ENCODE peak calls at places on chromosomes 7 and 10, in eight cellular contexts. One of them, this sample, is unnamed.

GRCh38 chr7:103521917-103522316 is 75.9 kb upstream of the SLC26A5 start:
- DNase-seq in SK-N-DZ: no peak
- DNase-seq in stimulated activated CD8-positive, alpha-beta memory T cell treated with anti-CD3 and anti-CD28 coated beads, Interleukin-12 subunit alpha, Interleukin-12 subunit beta, amount 100 ng/mL, for 1 hour: no peak
- DNase-seq in astrocyte of the cerebellum: no peak
- DNase-seq in adipocyte: no peak
- DNase-seq in HCT116: no peak
- DNase-seq in activated T-cell treated with anti-CD3 and anti-CD28 coated beads for 1 hour: no peak
- DNase-seq in T-cell: no peak
- DNase-seq in this sample: no peak

GRCh38 chr10:74643586-74643956 is 182.8 kb upstream of the KAT6B start:
- DNase-seq in SK-N-DZ: no peak
- DNase-seq in stimulated activated CD8-positive, alpha-beta memory T cell treated with anti-CD3 and anti-CD28 coated beads, Interleukin-12 subunit alpha, Interleukin-12 subunit beta, amount 100 ng/mL, for 1 hour: no peak
- DNase-seq in astrocyte of the cerebellum: no peak
- DNase-seq in adipocyte: peak; percentile 7
- DNase-seq in HCT116: no peak
- DNase-seq in activated T-cell treated with anti-CD3 and anti-CD28 coated beads for 1 hour: no peak
- DNase-seq in T-cell: no peak
- DNase-seq in this sample: no peak

GRCh38 chr7:88243345-88243909 is 23.6 kb upstream of the SRI start:
- DNase-seq in SK-N-DZ: peak; percentile 75
- DNase-seq in stimulated activated CD8-positive, alpha-beta memory T cell treated with anti-CD3 and anti-CD28 coated beads, Interleukin-12 subunit alpha, Interleukin-12 subunit beta, amount 100 ng/mL, for 1 hour: no peak
- DNase-seq in astrocyte of the cerebellum: peak; percentile 48
- DNase-seq in adipocyte: peak; percentile 74
- DNase-seq in HCT116: peak; percentile 60
- DNase-seq in activated T-cell treated with anti-CD3 and anti-CD28 coated beads for 1 hour: no peak
- DNase-seq in T-cell: no peak
- DNase-seq in this sample: peak; percentile 88

GRCh38 chr7:46281071-46281470 is 360.0 kb upstream of the IGFBP3 start:
- DNase-seq in SK-N-DZ: no peak
- DNase-seq in stimulated activated CD8-positive, alpha-beta memory T cell treated with anti-CD3 and anti-CD28 coated beads, Interleukin-12 subunit alpha, Interleukin-12 subunit beta, amount 100 ng/mL, for 1 hour: no peak
- DNase-seq in astrocyte of the cerebellum: no peak
- DNase-seq in adipocyte: peak; percentile 22
- DNase-seq in HCT116: no peak
- DNase-seq in activated T-cell treated with anti-CD3 and anti-CD28 coated beads for 1 hour: no peak
- DNase-seq in T-cell: no peak
- DNase-seq in this sample: no peak

GRCh38 chr10:70357447-70358035 is 24.9 kb downstream of the LRRC20 start:
- DNase-seq in SK-N-DZ: no peak
- DNase-seq in stimulated activated CD8-positive, alpha-beta memory T cell treated with anti-CD3 and anti-CD28 coated beads, Interleukin-12 subunit alpha, Interleukin-12 subunit beta, amount 100 ng/mL, for 1 hour: no peak
- DNase-seq in astrocyte of the cerebellum: no peak
- DNase-seq in adipocyte: peak; percentile 41
- DNase-seq in HCT116: no peak
- DNase-seq in activated T-cell treated with anti-CD3 and anti-CD28 coated beads for 1 hour: no peak
- DNase-seq in T-cell: no peak
- DNase-seq in this sample: no peak

GRCh38 chr7:108203433-108204002 is 73.4 kb upstream of the LAMB4 start:
- DNase-seq in SK-N-DZ: no peak
- DNase-seq in stimulated activated CD8-positive, alpha-beta memory T cell treated with anti-CD3 and anti-CD28 coated beads, Interleukin-12 subunit alpha, Interleukin-12 subunit beta, amount 100 ng/mL, for 1 hour: no peak
- DNase-seq in astrocyte of the cerebellum: no peak
- DNase-seq in adipocyte: no peak
- DNase-seq in HCT116: no peak
- DNase-seq in activated T-cell treated with anti-CD3 and anti-CD28 coated beads for 1 hour: no peak
- DNase-seq in T-cell: no peak
- DNase-seq in this sample: peak; percentile 23

GRCh38 chr7:142357953-142358520 is 100.2 kb upstream of the PRSS58 start:
- DNase-seq in SK-N-DZ: peak; percentile 86
- DNase-seq in stimulated activated CD8-positive, alpha-beta memory T cell treated with anti-CD3 and anti-CD28 coated beads, Interleukin-12 subunit alpha, Interleukin-12 subunit beta, amount 100 ng/mL, for 1 hour: no peak
- DNase-seq in astrocyte of the cerebellum: peak; percentile 78
- DNase-seq in adipocyte: peak; percentile 87
- DNase-seq in HCT116: peak; percentile 73
- DNase-seq in activated T-cell treated with anti-CD3 and anti-CD28 coated beads for 1 hour: no peak
- DNase-seq in T-cell: no peak
- DNase-seq in this sample: peak; percentile 55

GRCh38 chr7:113013761-113014449 is 72.7 kb downstream of the GPR85 start:
- DNase-seq in SK-N-DZ: no peak
- DNase-seq in stimulated activated CD8-positive, alpha-beta memory T cell treated with anti-CD3 and anti-CD28 coated beads, Interleukin-12 subunit alpha, Interleukin-12 subunit beta, amount 100 ng/mL, for 1 hour: no peak
- DNase-seq in astrocyte of the cerebellum: no peak
- DNase-seq in adipocyte: no peak
- DNase-seq in HCT116: no peak
- DNase-seq in activated T-cell treated with anti-CD3 and anti-CD28 coated beads for 1 hour: no peak
- DNase-seq in T-cell: no peak
- DNase-seq in this sample: no peak

GRCh38 chr10:88292185-88292514 is 291.0 kb downstream of the RNLS start:
- DNase-seq in SK-N-DZ: no peak
- DNase-seq in stimulated activated CD8-positive, alpha-beta memory T cell treated with anti-CD3 and anti-CD28 coated beads, Interleukin-12 subunit alpha, Interleukin-12 subunit beta, amount 100 ng/mL, for 1 hour: no peak
- DNase-seq in astrocyte of the cerebellum: no peak
- DNase-seq in adipocyte: no peak
- DNase-seq in HCT116: no peak
- DNase-seq in activated T-cell treated with anti-CD3 and anti-CD28 coated beads for 1 hour: no peak
- DNase-seq in T-cell: no peak
- DNase-seq in this sample: no peak

GRCh38 chr10:118249714-118250113 is 92.4 kb downstream of the FAM204A start:
- DNase-seq in SK-N-DZ: no peak
- DNase-seq in stimulated activated CD8-positive, alpha-beta memory T cell treated with anti-CD3 and anti-CD28 coated beads, Interleukin-12 subunit alpha, Interleukin-12 subunit beta, amount 100 ng/mL, for 1 hour: no peak
- DNase-seq in astrocyte of the cerebellum: no peak
- DNase-seq in adipocyte: no peak
- DNase-seq in HCT116: no peak
- DNase-seq in activated T-cell treated with anti-CD3 and anti-CD28 coated beads for 1 hour: no peak
- DNase-seq in T-cell: no peak
- DNase-seq in this sample: no peak

GRCh38 chr7:39686261-39686924 is 63.0 kb downstream of the RALA start:
- DNase-seq in SK-N-DZ: no peak
- DNase-seq in stimulated activated CD8-positive, alpha-beta memory T cell treated with anti-CD3 and anti-CD28 coated beads, Interleukin-12 subunit alpha, Interleukin-12 subunit beta, amount 100 ng/mL, for 1 hour: no peak
- DNase-seq in astrocyte of the cerebellum: no peak
- DNase-seq in adipocyte: peak; percentile 66
- DNase-seq in HCT116: no peak
- DNase-seq in activated T-cell treated with anti-CD3 and anti-CD28 coated beads for 1 hour: no peak
- DNase-seq in T-cell: no peak
- DNase-seq in this sample: no peak

GRCh38 chr10:62374862-62375710 is 917 bp downstream of the ZNF365 start:
- DNase-seq in SK-N-DZ: no peak
- DNase-seq in stimulated activated CD8-positive, alpha-beta memory T cell treated with anti-CD3 and anti-CD28 coated beads, Interleukin-12 subunit alpha, Interleukin-12 subunit beta, amount 100 ng/mL, for 1 hour: no peak
- DNase-seq in astrocyte of the cerebellum: peak; percentile 12
- DNase-seq in adipocyte: peak; percentile 53
- DNase-seq in HCT116: no peak
- DNase-seq in activated T-cell treated with anti-CD3 and anti-CD28 coated beads for 1 hour: no peak
- DNase-seq in T-cell: no peak
- DNase-seq in this sample: no peak

GRCh38 chr10:17808971-17809841 is at the start of gene MRC1:
- DNase-seq in SK-N-DZ: no peak
- DNase-seq in stimulated activated CD8-positive, alpha-beta memory T cell treated with anti-CD3 and anti-CD28 coated beads, Interleukin-12 subunit alpha, Interleukin-12 subunit beta, amount 100 ng/mL, for 1 hour: no peak
- DNase-seq in astrocyte of the cerebellum: no peak
- DNase-seq in adipocyte: no peak
- DNase-seq in HCT116: no peak
- DNase-seq in activated T-cell treated with anti-CD3 and anti-CD28 coated beads for 1 hour: no peak
- DNase-seq in T-cell: no peak
- DNase-seq in this sample: peak; percentile 37

GRCh38 chr7:79308176-79308575 is 145.3 kb downstream of the MAGI2 start:
- DNase-seq in SK-N-DZ: no peak
- DNase-seq in stimulated activated CD8-positive, alpha-beta memory T cell treated with anti-CD3 and anti-CD28 coated beads, Interleukin-12 subunit alpha, Interleukin-12 subunit beta, amount 100 ng/mL, for 1 hour: no peak
- DNase-seq in astrocyte of the cerebellum: no peak
- DNase-seq in adipocyte: peak; percentile 35
- DNase-seq in HCT116: peak; percentile 22
- DNase-seq in activated T-cell treated with anti-CD3 and anti-CD28 coated beads for 1 hour: no peak
- DNase-seq in T-cell: no peak
- DNase-seq in this sample: no peak

GRCh38 chr10:122267849-122268737 is 3.0 kb upstream of the BTBD16 start:
- DNase-seq in SK-N-DZ: peak; percentile 44
- DNase-seq in stimulated activated CD8-positive, alpha-beta memory T cell treated with anti-CD3 and anti-CD28 coated beads, Interleukin-12 subunit alpha, Interleukin-12 subunit beta, amount 100 ng/mL, for 1 hour: peak; percentile 37
- DNase-seq in astrocyte of the cerebellum: no peak
- DNase-seq in adipocyte: peak; percentile 65
- DNase-seq in HCT116: peak; percentile 36
- DNase-seq in activated T-cell treated with anti-CD3 and anti-CD28 coated beads for 1 hour: peak; percentile 34
- DNase-seq in T-cell: peak; percentile 22
- DNase-seq in this sample: no peak

GRCh38 chr7:67364441-67365017 is 367.9 kb downstream of the TYW1 start:
- DNase-seq in SK-N-DZ: no peak
- DNase-seq in stimulated activated CD8-positive, alpha-beta memory T cell treated with anti-CD3 and anti-CD28 coated beads, Interleukin-12 subunit alpha, Interleukin-12 subunit beta, amount 100 ng/mL, for 1 hour: no peak
- DNase-seq in astrocyte of the cerebellum: no peak
- DNase-seq in adipocyte: no peak
- DNase-seq in HCT116: no peak
- DNase-seq in activated T-cell treated with anti-CD3 and anti-CD28 coated beads for 1 hour: no peak
- DNase-seq in T-cell: no peak
- DNase-seq in this sample: no peak

GRCh38 chr10:5563237-5563961 is 38.6 kb downstream of the CALML3 start:
- DNase-seq in SK-N-DZ: no peak
- DNase-seq in stimulated activated CD8-positive, alpha-beta memory T cell treated with anti-CD3 and anti-CD28 coated beads, Interleukin-12 subunit alpha, Interleukin-12 subunit beta, amount 100 ng/mL, for 1 hour: no peak
- DNase-seq in astrocyte of the cerebellum: no peak
- DNase-seq in adipocyte: no peak
- DNase-seq in HCT116: no peak
- DNase-seq in activated T-cell treated with anti-CD3 and anti-CD28 coated beads for 1 hour: no peak
- DNase-seq in T-cell: no peak
- DNase-seq in this sample: no peak

GRCh38 chr10:23095966-23096813 is 811 bp downstream of the MSRB2 start:
- DNase-seq in SK-N-DZ: peak; percentile 22
- DNase-seq in stimulated activated CD8-positive, alpha-beta memory T cell treated with anti-CD3 and anti-CD28 coated beads, Interleukin-12 subunit alpha, Interleukin-12 subunit beta, amount 100 ng/mL, for 1 hour: no peak
- DNase-seq in astrocyte of the cerebellum: peak; percentile 27
- DNase-seq in adipocyte: peak; percentile 80
- DNase-seq in HCT116: no peak
- DNase-seq in activated T-cell treated with anti-CD3 and anti-CD28 coated beads for 1 hour: no peak
- DNase-seq in T-cell: peak; percentile 31
- DNase-seq in this sample: peak; percentile 51

GRCh38 chr7:42217053-42217452 is 20.0 kb downstream of the GLI3 start:
- DNase-seq in SK-N-DZ: no peak
- DNase-seq in stimulated activated CD8-positive, alpha-beta memory T cell treated with anti-CD3 and anti-CD28 coated beads, Interleukin-12 subunit alpha, Interleukin-12 subunit beta, amount 100 ng/mL, for 1 hour: no peak
- DNase-seq in astrocyte of the cerebellum: no peak
- DNase-seq in adipocyte: no peak
- DNase-seq in HCT116: no peak
- DNase-seq in activated T-cell treated with anti-CD3 and anti-CD28 coated beads for 1 hour: no peak
- DNase-seq in T-cell: no peak
- DNase-seq in this sample: no peak

GRCh38 chr7:23067271-23067670 is 38.3 kb upstream of the KLHL7 start:
- DNase-seq in SK-N-DZ: no peak
- DNase-seq in stimulated activated CD8-positive, alpha-beta memory T cell treated with anti-CD3 and anti-CD28 coated beads, Interleukin-12 subunit alpha, Interleukin-12 subunit beta, amount 100 ng/mL, for 1 hour: no peak
- DNase-seq in astrocyte of the cerebellum: no peak
- DNase-seq in adipocyte: peak; percentile 28
- DNase-seq in HCT116: no peak
- DNase-seq in activated T-cell treated with anti-CD3 and anti-CD28 coated beads for 1 hour: no peak
- DNase-seq in T-cell: no peak
- DNase-seq in this sample: no peak

GRCh38 chr10:45235823-45236222 is 79.6 kb downstream of the OR13A1 start:
- DNase-seq in SK-N-DZ: no peak
- DNase-seq in stimulated activated CD8-positive, alpha-beta memory T cell treated with anti-CD3 and anti-CD28 coated beads, Interleukin-12 subunit alpha, Interleukin-12 subunit beta, amount 100 ng/mL, for 1 hour: no peak
- DNase-seq in astrocyte of the cerebellum: no peak
- DNase-seq in adipocyte: no peak
- DNase-seq in HCT116: no peak
- DNase-seq in activated T-cell treated with anti-CD3 and anti-CD28 coated beads for 1 hour: no peak
- DNase-seq in T-cell: no peak
- DNase-seq in this sample: no peak

GRCh38 chr7:135843214-135843613 is 94.6 kb upstream of the FAM180A start:
- DNase-seq in SK-N-DZ: no peak
- DNase-seq in stimulated activated CD8-positive, alpha-beta memory T cell treated with anti-CD3 and anti-CD28 coated beads, Interleukin-12 subunit alpha, Interleukin-12 subunit beta, amount 100 ng/mL, for 1 hour: no peak
- DNase-seq in astrocyte of the cerebellum: no peak
- DNase-seq in adipocyte: no peak
- DNase-seq in HCT116: no peak
- DNase-seq in activated T-cell treated with anti-CD3 and anti-CD28 coated beads for 1 hour: no peak
- DNase-seq in T-cell: no peak
- DNase-seq in this sample: no peak

GRCh38 chr10:88730864-88731263 is 24.8 kb downstream of the LIPK start:
- DNase-seq in SK-N-DZ: peak; percentile 61
- DNase-seq in stimulated activated CD8-positive, alpha-beta memory T cell treated with anti-CD3 and anti-CD28 coated beads, Interleukin-12 subunit alpha, Interleukin-12 subunit beta, amount 100 ng/mL, for 1 hour: no peak
- DNase-seq in astrocyte of the cerebellum: no peak
- DNase-seq in adipocyte: no peak
- DNase-seq in HCT116: no peak
- DNase-seq in activated T-cell treated with anti-CD3 and anti-CD28 coated beads for 1 hour: no peak
- DNase-seq in T-cell: no peak
- DNase-seq in this sample: no peak

GRCh38 chr10:88881335-88881734 is 1.3 kb downstream of the STAMBPL1 start:
- DNase-seq in SK-N-DZ: peak; percentile 77
- DNase-seq in stimulated activated CD8-positive, alpha-beta memory T cell treated with anti-CD3 and anti-CD28 coated beads, Interleukin-12 subunit alpha, Interleukin-12 subunit beta, amount 100 ng/mL, for 1 hour: no peak
- DNase-seq in astrocyte of the cerebellum: no peak
- DNase-seq in adipocyte: peak; percentile 40
- DNase-seq in HCT116: no peak
- DNase-seq in activated T-cell treated with anti-CD3 and anti-CD28 coated beads for 1 hour: no peak
- DNase-seq in T-cell: no peak
- DNase-seq in this sample: no peak

GRCh38 chr7:128405345-128406146 is 4.2 kb downstream of the IMPDH1 start:
- DNase-seq in SK-N-DZ: peak; percentile 47
- DNase-seq in stimulated activated CD8-positive, alpha-beta memory T cell treated with anti-CD3 and anti-CD28 coated beads, Interleukin-12 subunit alpha, Interleukin-12 subunit beta, amount 100 ng/mL, for 1 hour: peak; percentile 22
- DNase-seq in astrocyte of the cerebellum: no peak
- DNase-seq in adipocyte: peak; percentile 77
- DNase-seq in HCT116: no peak
- DNase-seq in activated T-cell treated with anti-CD3 and anti-CD28 coated beads for 1 hour: peak; percentile 43
- DNase-seq in T-cell: peak; percentile 53
- DNase-seq in this sample: peak; percentile 58

GRCh38 chr7:41053830-41054229 is 649.1 kb downstream of the INHBA start:
- DNase-seq in SK-N-DZ: no peak
- DNase-seq in stimulated activated CD8-positive, alpha-beta memory T cell treated with anti-CD3 and anti-CD28 coated beads, Interleukin-12 subunit alpha, Interleukin-12 subunit beta, amount 100 ng/mL, for 1 hour: no peak
- DNase-seq in astrocyte of the cerebellum: no peak
- DNase-seq in adipocyte: peak; percentile 30
- DNase-seq in HCT116: no peak
- DNase-seq in activated T-cell treated with anti-CD3 and anti-CD28 coated beads for 1 hour: no peak
- DNase-seq in T-cell: no peak
- DNase-seq in this sample: no peak

GRCh38 chr7:21616796-21617436 is 74.1 kb downstream of the DNAH11 start:
- DNase-seq in SK-N-DZ: no peak
- DNase-seq in stimulated activated CD8-positive, alpha-beta memory T cell treated with anti-CD3 and anti-CD28 coated beads, Interleukin-12 subunit alpha, Interleukin-12 subunit beta, amount 100 ng/mL, for 1 hour: no peak
- DNase-seq in astrocyte of the cerebellum: peak; percentile 41
- DNase-seq in adipocyte: peak; percentile 69
- DNase-seq in HCT116: peak; percentile 56
- DNase-seq in activated T-cell treated with anti-CD3 and anti-CD28 coated beads for 1 hour: no peak
- DNase-seq in T-cell: no peak
- DNase-seq in this sample: no peak

GRCh38 chr7:155732275-155732674 is 80.0 kb downstream of the SHH start:
- DNase-seq in SK-N-DZ: no peak
- DNase-seq in stimulated activated CD8-positive, alpha-beta memory T cell treated with anti-CD3 and anti-CD28 coated beads, Interleukin-12 subunit alpha, Interleukin-12 subunit beta, amount 100 ng/mL, for 1 hour: no peak
- DNase-seq in astrocyte of the cerebellum: no peak
- DNase-seq in adipocyte: no peak
- DNase-seq in HCT116: no peak
- DNase-seq in activated T-cell treated with anti-CD3 and anti-CD28 coated beads for 1 hour: no peak
- DNase-seq in T-cell: no peak
- DNase-seq in this sample: no peak

GRCh38 chr7:2838873-2839578 is 5.1 kb downstream of the GNA12 start:
- DNase-seq in SK-N-DZ: no peak
- DNase-seq in stimulated activated CD8-positive, alpha-beta memory T cell treated with anti-CD3 and anti-CD28 coated beads, Interleukin-12 subunit alpha, Interleukin-12 subunit beta, amount 100 ng/mL, for 1 hour: no peak
- DNase-seq in astrocyte of the cerebellum: no peak
- DNase-seq in adipocyte: no peak
- DNase-seq in HCT116: no peak
- DNase-seq in activated T-cell treated with anti-CD3 and anti-CD28 coated beads for 1 hour: no peak
- DNase-seq in T-cell: no peak
- DNase-seq in this sample: peak; percentile 90

GRCh38 chr10:1011696-1012095 is 14.0 kb downstream of the IDI2 start:
- DNase-seq in SK-N-DZ: no peak
- DNase-seq in stimulated activated CD8-positive, alpha-beta memory T cell treated with anti-CD3 and anti-CD28 coated beads, Interleukin-12 subunit alpha, Interleukin-12 subunit beta, amount 100 ng/mL, for 1 hour: no peak
- DNase-seq in astrocyte of the cerebellum: no peak
- DNase-seq in adipocyte: no peak
- DNase-seq in HCT116: no peak
- DNase-seq in activated T-cell treated with anti-CD3 and anti-CD28 coated beads for 1 hour: no peak
- DNase-seq in T-cell: no peak
- DNase-seq in this sample: no peak

GRCh38 chr10:86863443-86863842 is 94.0 kb downstream of the MMRN2 start:
- DNase-seq in SK-N-DZ: no peak
- DNase-seq in stimulated activated CD8-positive, alpha-beta memory T cell treated with anti-CD3 and anti-CD28 coated beads, Interleukin-12 subunit alpha, Interleukin-12 subunit beta, amount 100 ng/mL, for 1 hour: no peak
- DNase-seq in astrocyte of the cerebellum: no peak
- DNase-seq in adipocyte: no peak
- DNase-seq in HCT116: no peak
- DNase-seq in activated T-cell treated with anti-CD3 and anti-CD28 coated beads for 1 hour: no peak
- DNase-seq in T-cell: no peak
- DNase-seq in this sample: no peak

GRCh38 chr10:119139464-119140067 is 25.9 kb downstream of the SFXN4 start:
- DNase-seq in SK-N-DZ: no peak
- DNase-seq in stimulated activated CD8-positive, alpha-beta memory T cell treated with anti-CD3 and anti-CD28 coated beads, Interleukin-12 subunit alpha, Interleukin-12 subunit beta, amount 100 ng/mL, for 1 hour: peak; percentile 27
- DNase-seq in astrocyte of the cerebellum: no peak
- DNase-seq in adipocyte: peak; percentile 19
- DNase-seq in HCT116: peak; percentile 16
- DNase-seq in activated T-cell treated with anti-CD3 and anti-CD28 coated beads for 1 hour: peak; percentile 41
- DNase-seq in T-cell: peak; percentile 37
- DNase-seq in this sample: peak; percentile 11